ENCODE peak calls at places on chromosome 13, in seven cellular contexts. X, Q, J, C, F, T and I are unnamed samples.

GRCh38 chr13:58908019-58908679 is 1255.6 kb downstream of the DIAPH3 start:
- DNase-seq in X (no peak), T (no peak), F (no peak), J (no peak), C (no peak), Q (no peak), I (no peak)

GRCh38 chr13:40319699-40320586 is 346.5 kb downstream of the FOXO1 start:
- DNase-seq in T (no peak), F (no peak), C (no peak), Q (no peak), X (no peak), J (no peak), I (no peak)

GRCh38 chr13:102948006-102948405 is 102.2 kb downstream of the ERCC5 start:
- DNase-seq in X (no peak), C (no peak), J (no peak), T (no peak), Q (no peak), F (no peak), I (peak; percentile 56)

GRCh38 chr13:68304287-68304893 is 1074.3 kb upstream of the PCDH9 start:
- DNase-seq in T (peak; percentile 83), J (no peak), F (no peak), Q (peak; percentile 38), X (no peak), C (no peak), I (no peak)

GRCh38 chr13:50543767-50544166 is 299.7 kb downstream of the DLEU7 start:
- DNase-seq in X (peak; percentile 91), F (no peak), C (peak; percentile 43), T (no peak), Q (peak; percentile 95), J (no peak), I (no peak)

GRCh38 chr13:69545500-69546025 is 562.1 kb upstream of the ATXN8OS start:
- DNase-seq in F (no peak), X (no peak), J (no peak), T (no peak), C (no peak), Q (no peak), I (no peak)

GRCh38 chr13:32587014-32587773 is 942 bp downstream of the PDS5B start:
- DNase-seq in T (peak; percentile 86), F (peak; percentile 68), J (peak; percentile 74), X (peak; percentile 62), C (peak; percentile 78), Q (peak; percentile 86), I (peak; percentile 72)

GRCh38 chr13:94595006-94595942 is 678 bp downstream of the TGDS start:
- DNase-seq in Q (peak; percentile 57), J (no peak), C (no peak), T (peak; percentile 73), X (peak; percentile 30), F (no peak), I (peak; percentile 55)

GRCh38 chr13:34816118-34816517 is 126.0 kb upstream of the NBEA start:
- DNase-seq in F (no peak), C (no peak), J (no peak), Q (no peak), T (no peak), X (no peak), I (no peak)

GRCh38 chr13:70723732-70724131 is 615.5 kb upstream of the KLHL1 start:
- DNase-seq in Q (peak; percentile 73), F (no peak), X (no peak), J (no peak), C (no peak), T (no peak), I (no peak)

GRCh38 chr13:99926014-99926731 is 45.4 kb downstream of the ZIC5 start:
- DNase-seq in C (no peak), T (no peak), X (peak; percentile 16), J (no peak), Q (no peak), F (no peak), I (peak; percentile 54)

GRCh38 chr13:39847336-39847735 is 191.9 kb downstream of the COG6 start:
- DNase-seq in J (no peak), Q (no peak), T (no peak), X (no peak), F (no peak), C (no peak), I (no peak)

GRCh38 chr13:42007844-42008243 is 40.6 kb upstream of the DGKH start:
- DNase-seq in C (no peak), J (no peak), F (no peak), X (peak; percentile 79), Q (peak; percentile 35), T (no peak), I (no peak)

GRCh38 chr13:35979378-35979911 is 151.7 kb downstream of the DCLK1 start:
- DNase-seq in F (peak; percentile 84), Q (peak; percentile 93), T (no peak), J (peak; percentile 89), C (peak; percentile 84), X (peak; percentile 83), I (peak; percentile 73)

GRCh38 chr13:86051134-86052103 is 252.2 kb upstream of the SLITRK6 start:
- DNase-seq in X (no peak), J (no peak), C (no peak), T (no peak), F (no peak), Q (no peak), I (no peak)

GRCh38 chr13:103022328-103022727 is 43.9 kb downstream of the SLC10A2 start:
- DNase-seq in Q (no peak), F (no peak), J (no peak), T (no peak), C (no peak), X (no peak), I (no peak)

GRCh38 chr13:43180036-43180660 is 156.8 kb downstream of the DNAJC15 start:
- DNase-seq in Q (no peak), J (no peak), T (no peak), C (no peak), F (no peak), X (no peak), I (no peak)

GRCh38 chr13:27170221-27170520 is 1.4 kb downstream of the USP12 start:
- DNase-seq in C (no peak), X (peak; percentile 84), J (no peak), Q (no peak), T (peak; percentile 60), F (no peak), I (no peak)
- H3K4me1 ChIP-seq in C (peaks cover 6% of the 10 kb centered on the region), X (peaks cover 12% of the 10 kb centered on the region), J (no peaks in the 10 kb centered on the region), Q (peaks cover 52% of the 10 kb centered on the region), T (peaks cover 37% of the 10 kb centered on the region), F (no peaks in the 10 kb centered on the region), I (no peaks in the 10 kb centered on the region)

GRCh38 chr13:52096748-52097147 is 32.1 kb downstream of the NEK5 start:
- DNase-seq in T (no peak), J (no peak), C (no peak), F (no peak), Q (no peak), X (no peak), I (no peak)
- H3K4me1 ChIP-seq in T (no peaks in the 10 kb centered on the region), J (no peaks in the 10 kb centered on the region), C (no peaks in the 10 kb centered on the region), F (no peaks in the 10 kb centered on the region), Q (no peaks in the 10 kb centered on the region), X (no peaks in the 10 kb centered on the region), I (no peaks in the 10 kb centered on the region)

DNA sequence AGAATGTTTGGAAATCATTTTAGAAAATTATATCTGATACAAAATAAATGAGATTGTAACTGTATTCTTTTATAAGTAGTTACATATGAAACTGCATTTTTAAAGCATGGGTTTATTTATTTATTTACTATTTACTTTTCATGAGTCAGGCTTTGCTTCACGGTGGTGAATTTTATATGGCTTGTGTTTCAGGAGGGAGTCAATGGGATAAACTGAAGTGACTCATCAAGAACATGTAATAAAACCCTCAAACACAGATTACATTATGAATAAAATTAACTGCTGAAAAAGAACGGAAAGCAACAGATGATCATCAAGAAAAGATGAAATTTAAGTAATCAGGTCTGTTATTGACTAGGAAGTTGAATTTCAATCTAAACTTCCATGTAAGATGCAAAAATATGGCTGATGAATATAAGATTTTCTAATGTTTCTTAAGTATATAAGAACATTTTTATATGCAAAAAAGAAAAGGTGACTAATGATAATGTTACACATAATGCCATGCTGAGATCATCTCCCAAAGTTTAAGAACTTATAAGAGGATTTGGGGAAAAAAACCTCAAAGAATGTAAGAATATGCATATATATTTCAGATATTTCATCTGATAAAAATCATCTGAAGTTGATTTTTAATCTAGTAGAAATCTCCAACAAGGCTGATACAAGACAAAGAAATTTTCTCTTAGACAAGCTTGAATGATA is 383.6 kb downstream of the SLITRK1 start:
- DNase-seq in Q (peak; percentile 78), J (no peak), T (no peak), F (no peak), X (peak; percentile 37), C (no peak), I (no peak)
- H3K4me1 ChIP-seq in Q (peaks cover 20% of the 10 kb centered on the region), J (no peaks in the 10 kb centered on the region), T (no peaks in the 10 kb centered on the region), F (no peaks in the 10 kb centered on the region), X (no peaks in the 10 kb centered on the region), C (no peaks in the 10 kb centered on the region), I (no peaks in the 10 kb centered on the region)

GRCh38 chr13:46012404-46012803 is 40.1 kb downstream of the ZC3H13 start:
- DNase-seq in F (no peak), X (no peak), Q (no peak), J (no peak), C (no peak), T (no peak), I (no peak)
- H3K4me1 ChIP-seq in F (no peaks in the 10 kb centered on the region), X (no peaks in the 10 kb centered on the region), Q (no peaks in the 10 kb centered on the region), J (no peaks in the 10 kb centered on the region), C (no peaks in the 10 kb centered on the region), T (no peaks in the 10 kb centered on the region), I (no peaks in the 10 kb centered on the region)

DNA sequence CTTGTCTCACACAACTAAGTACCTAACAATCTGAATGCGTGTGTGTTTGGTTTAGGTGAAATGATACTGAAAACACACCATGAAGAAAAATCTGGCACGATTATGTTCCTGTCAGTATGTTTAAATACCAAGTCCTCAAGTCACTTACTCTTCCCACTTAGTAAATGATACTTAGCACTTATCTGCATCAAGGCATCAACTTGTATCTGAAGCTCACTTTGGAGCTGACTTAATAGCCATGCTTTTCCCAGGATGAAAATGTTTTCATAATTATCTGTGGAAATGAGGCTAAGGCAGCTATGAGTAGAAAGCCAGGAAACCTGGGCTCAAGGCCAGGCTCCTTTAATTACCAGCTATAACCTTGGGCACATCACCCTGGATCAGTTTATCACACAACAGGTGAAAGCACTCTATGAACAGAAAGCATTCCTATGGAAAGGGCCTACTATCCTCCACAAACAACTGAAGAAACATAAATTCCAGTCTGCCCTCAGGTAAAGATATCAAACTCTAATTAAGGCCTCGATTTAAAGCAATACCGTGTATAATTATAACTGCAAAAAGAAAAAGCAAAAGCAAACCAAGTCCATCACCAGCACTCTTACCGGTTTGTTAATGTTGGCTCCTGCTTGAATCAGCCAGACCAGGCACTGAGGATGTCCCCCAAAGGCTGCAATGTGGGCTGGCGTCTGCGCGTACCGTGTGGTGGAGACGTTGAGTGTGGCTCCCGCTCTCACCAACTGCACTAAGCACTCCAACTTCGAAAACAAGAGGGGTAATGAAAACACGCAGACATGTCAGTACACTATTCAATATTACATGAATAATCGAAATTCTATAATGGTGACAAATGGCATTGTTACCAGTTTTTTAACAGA is 4.6 kb downstream of the ANKRD10 start:
- DNase-seq in X (no peak), Q (no peak), T (no peak), J (no peak), F (no peak), C (no peak), I (peak; percentile 55)
- H3K4me1 ChIP-seq in X (peaks cover 13% of the 10 kb centered on the region), Q (peaks cover 41% of the 10 kb centered on the region), T (peaks cover 27% of the 10 kb centered on the region), J (no peaks in the 10 kb centered on the region), F (peaks cover 9% of the 10 kb centered on the region), C (peaks cover 3% of the 10 kb centered on the region), I (no peaks in the 10 kb centered on the region)

GRCh38 chr13:112348642-112349345 is 27.4 kb upstream of the SPACA7 start:
- DNase-seq in T (no peak), J (no peak), X (no peak), F (no peak), C (no peak), Q (no peak), I (no peak)
- H3K4me1 ChIP-seq in T (peaks cover 47% of the 10 kb centered on the region), J (no peaks in the 10 kb centered on the region), X (no peaks in the 10 kb centered on the region), F (no peaks in the 10 kb centered on the region), C (no peaks in the 10 kb centered on the region), Q (peaks cover 11% of the 10 kb centered on the region), I (no peaks in the 10 kb centered on the region)

GRCh38 chr13:111282997-111283396 is 37.4 kb upstream of the TEX29 start:
- DNase-seq in Q (no peak), T (no peak), J (no peak), X (no peak), F (no peak), C (no peak), I (no peak)
- H3K4me1 ChIP-seq in Q (peaks cover 7% of the 10 kb centered on the region), T (no peaks in the 10 kb centered on the region), J (no peaks in the 10 kb centered on the region), X (peaks cover 11% of the 10 kb centered on the region), F (no peaks in the 10 kb centered on the region), C (peaks cover 3% of the 10 kb centered on the region), I (no peaks in the 10 kb centered on the region)